ENCODE peak calls at places on chromosomes 2 and 18, in four cellular contexts. I, Q, V and S are unnamed samples.

GRCh38 chr2:56127013-56127772 is 56.6 kb upstream of the CCDC85A start:
- DNase-seq in I (no peak), Q (no peak), V (no peak), S (no peak)

GRCh38 chr2:179263460-179264237 is 983 bp downstream of the SESTD1 start:
- DNase-seq in I (peak), Q (no peak), V (peak), S (peak)

GRCh38 chr2:165120740-165121467 is 82.9 kb downstream of the SCN3A start:
- DNase-seq in I (no peak), Q (no peak), V (no peak), S (no peak)

GRCh38 chr18:8982416-8983183 is 119.9 kb upstream of the NDUFV2 start:
- DNase-seq in I (peak), Q (no peak), V (no peak), S (peak)

GRCh38 chr2:197599285-197599965 is 76.0 kb downstream of the RFTN2 start:
- DNase-seq in I (peak), Q (no peak), V (no peak), S (peak)

GRCh38 chr18:77098554-77099174 is 33.9 kb downstream of the MBP start:
- DNase-seq in I (no peak), Q (no peak), V (no peak), S (no peak)

GRCh38 chr2:173741715-173742114 is 223.5 kb downstream of the SP3 start:
- DNase-seq in I (no peak), Q (no peak), V (no peak), S (no peak)

GRCh38 chr2:63888490-63889402 is 47.0 kb downstream of the UGP2 start:
- DNase-seq in I (peak), Q (peak), V (no peak), S (peak)

GRCh38 chr2:24958411-24958935 is 13.3 kb downstream of the DNAJC27 start:
- DNase-seq in I (no peak), Q (no peak), V (no peak), S (no peak)

GRCh38 chr2:197229509-197230458 is 80.8 kb downstream of the ANKRD44 start:
- DNase-seq in I (no peak), Q (no peak), V (no peak), S (peak)

GRCh38 chr2:7639476-7639875 is 722.3 kb downstream of the RNF144A start:
- DNase-seq in I (no peak), Q (no peak), V (no peak), S (no peak)

GRCh38 chr2:85811850-85812735 is 58.3 kb downstream of the ATOH8 start:
- DNase-seq in I (no peak), Q (no peak), V (no peak), S (no peak)

GRCh38 chr2:53594586-53594918 is 173.1 kb upstream of the CHAC2 start:
- DNase-seq in I (no peak), Q (no peak), V (no peak), S (no peak)

GRCh38 chr2:6452702-6453481 is 412.8 kb downstream of the CMPK2 start:
- DNase-seq in I (no peak), Q (no peak), V (no peak), S (peak)

GRCh38 chr2:165203689-165204559 is at the start of gene SCN3A:
- DNase-seq in I (peak), Q (no peak), V (no peak), S (peak)

GRCh38 chr18:77124452-77124922 is 8.1 kb downstream of the MBP start:
- DNase-seq in I (no peak), Q (peak), V (no peak), S (no peak)

GRCh38 chr2:150811259-150811912 is 323.9 kb upstream of the RND3 start:
- DNase-seq in I (no peak), Q (no peak), V (no peak), S (peak)

GRCh38 chr18:73691118-73691517 is 456.5 kb downstream of the FBXO15 start:
- DNase-seq in I (no peak), Q (no peak), V (no peak), S (peak)

GRCh38 chr2:53715568-53715967 is 52.0 kb upstream of the CHAC2 start:
- DNase-seq in I (peak), Q (no peak), V (no peak), S (no peak)

GRCh38 chr2:166539340-166540162 is 45.5 kb upstream of the SCN7A start:
- DNase-seq in I (peak), Q (peak), V (no peak), S (peak)

GRCh38 chr2:139550341-139550740 is 770.2 kb upstream of the NXPH2 start:
- DNase-seq in I (no peak), Q (no peak), V (no peak), S (no peak)

GRCh38 chr18:37402735-37403099 is 162.9 kb downstream of the CELF4 start:
- DNase-seq in I (no peak), Q (no peak), V (no peak), S (no peak)

DNA sequence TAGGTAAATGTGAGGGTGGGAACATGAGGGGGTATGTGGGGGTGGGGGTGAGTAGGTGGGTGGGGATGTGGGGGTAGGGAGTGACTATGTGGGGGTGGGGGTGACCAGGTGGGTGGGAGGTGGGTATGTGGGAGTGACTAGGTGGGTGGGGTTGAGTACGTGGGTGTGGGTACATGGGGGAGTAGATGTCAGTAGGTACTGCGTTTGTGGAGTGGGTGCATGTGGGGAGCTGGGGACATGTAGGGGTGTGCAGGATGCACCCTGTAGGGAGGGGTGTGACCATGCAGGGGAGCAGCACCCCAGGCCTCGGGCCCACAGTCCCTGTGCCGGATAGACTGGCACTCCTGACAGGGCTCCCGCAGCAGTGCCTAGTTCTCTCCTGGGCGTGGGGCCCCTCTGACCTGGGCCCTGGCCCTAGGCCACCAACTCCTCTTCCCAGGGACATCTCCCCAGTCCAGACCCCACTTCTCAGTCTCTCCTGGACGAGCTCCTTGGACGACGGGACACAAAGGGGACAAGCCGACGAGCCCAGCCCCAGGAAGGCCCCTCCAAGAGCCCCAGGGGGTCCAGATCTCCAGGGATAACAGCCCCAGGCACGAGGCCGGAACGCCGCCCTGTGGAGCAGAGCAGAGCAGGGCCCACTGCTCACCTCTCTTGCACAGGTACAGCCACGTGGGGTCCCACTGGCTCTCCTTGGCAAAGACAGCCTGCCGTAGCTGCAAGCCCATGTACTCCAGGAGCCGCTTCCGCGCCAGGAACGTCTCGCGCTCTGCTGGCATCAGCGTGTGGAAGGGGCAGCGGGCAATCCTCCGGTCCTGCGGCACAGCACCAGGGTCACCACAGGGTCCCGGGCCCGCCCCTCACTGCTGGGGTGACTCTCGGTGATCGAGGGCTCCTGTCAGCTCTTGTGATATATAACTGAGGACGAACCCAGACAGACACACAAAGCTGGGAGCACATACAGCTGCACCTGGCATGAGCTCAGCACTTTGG is 58.2 kb downstream of the ANKMY1 start:
- DNase-seq in I (no peak), Q (no peak), V (no peak), S (no peak)
- TF ChIP-seq CHD1 in I (no peak), Q (no peak), V (no peak), S (no peak)

GRCh38 chr2:12320027-12320734 is 396.6 kb upstream of the TRIB2 start:
- DNase-seq in I (no peak), Q (no peak), V (no peak), S (peak)

GRCh38 chr2:12318427-12319057 is 398.2 kb upstream of the TRIB2 start:
- DNase-seq in I (no peak), Q (no peak), V (no peak), S (peak)

GRCh38 chr2:12321886-12322285 is 394.9 kb upstream of the TRIB2 start:
- DNase-seq in I (no peak), Q (no peak), V (no peak), S (peak)

GRCh38 chr2:12317853-12318426 is 398.8 kb upstream of the TRIB2 start:
- DNase-seq in I (no peak), Q (no peak), V (no peak), S (peak)

DNA sequence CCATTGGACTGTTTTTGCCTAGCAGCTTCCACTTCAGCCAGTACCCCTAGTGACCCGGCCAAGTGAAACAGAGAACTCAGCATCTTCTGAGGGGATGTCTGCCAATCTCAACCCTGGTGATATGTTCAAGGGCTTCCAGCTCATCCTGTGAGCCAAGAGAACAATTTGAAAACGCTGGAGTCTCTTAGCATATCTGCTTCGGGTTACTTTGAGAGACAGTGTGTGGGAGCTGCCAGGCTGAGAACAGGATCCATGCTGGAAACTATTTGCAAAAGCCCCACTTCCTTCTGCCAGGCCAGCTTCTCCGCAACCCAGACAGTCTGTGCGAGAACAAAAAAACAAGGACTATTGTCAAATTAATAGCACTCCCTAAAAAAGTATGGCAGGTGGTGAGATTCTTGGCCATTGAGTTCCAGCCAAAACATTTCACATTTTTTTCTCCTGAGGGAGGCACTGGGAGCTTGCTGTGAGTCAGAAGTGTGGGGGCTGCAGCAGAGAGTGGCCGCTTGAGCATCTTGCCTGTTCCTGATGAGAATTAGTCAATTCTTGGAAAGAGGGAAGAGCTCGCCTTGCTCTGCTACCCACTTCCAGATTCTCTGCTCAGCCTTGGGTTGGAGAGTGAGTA is 395.6 kb upstream of the TRIB2 start:
- DNase-seq in I (peak), Q (no peak), V (no peak), S (peak)
- TF ChIP-seq CHD1 in I (no peak), Q (no peak), V (no peak), S (no peak)

GRCh38 chr2:19738707-19739106 is 163.1 kb downstream of the TTC32 start:
- DNase-seq in I (no peak), Q (no peak), V (no peak), S (peak)
- TF ChIP-seq CHD1 in I (no peak), Q (no peak), V (no peak), S (no peak)

GRCh38 chr2:176555112-176555511 is 285.9 kb downstream of the MTX2 start:
- DNase-seq in I (no peak), Q (no peak), V (no peak), S (no peak)

GRCh38 chr2:176552456-176553135 is 283.4 kb downstream of the MTX2 start:
- DNase-seq in I (no peak), Q (no peak), V (no peak), S (peak)

GRCh38 chr2:176553685-176554106 is 284.5 kb downstream of the MTX2 start:
- DNase-seq in I (no peak), Q (no peak), V (peak), S (peak)

GRCh38 chr2:176555781-176556180 is 286.5 kb downstream of the MTX2 start:
- DNase-seq in I (no peak), Q (no peak), V (peak), S (no peak)

DNA sequence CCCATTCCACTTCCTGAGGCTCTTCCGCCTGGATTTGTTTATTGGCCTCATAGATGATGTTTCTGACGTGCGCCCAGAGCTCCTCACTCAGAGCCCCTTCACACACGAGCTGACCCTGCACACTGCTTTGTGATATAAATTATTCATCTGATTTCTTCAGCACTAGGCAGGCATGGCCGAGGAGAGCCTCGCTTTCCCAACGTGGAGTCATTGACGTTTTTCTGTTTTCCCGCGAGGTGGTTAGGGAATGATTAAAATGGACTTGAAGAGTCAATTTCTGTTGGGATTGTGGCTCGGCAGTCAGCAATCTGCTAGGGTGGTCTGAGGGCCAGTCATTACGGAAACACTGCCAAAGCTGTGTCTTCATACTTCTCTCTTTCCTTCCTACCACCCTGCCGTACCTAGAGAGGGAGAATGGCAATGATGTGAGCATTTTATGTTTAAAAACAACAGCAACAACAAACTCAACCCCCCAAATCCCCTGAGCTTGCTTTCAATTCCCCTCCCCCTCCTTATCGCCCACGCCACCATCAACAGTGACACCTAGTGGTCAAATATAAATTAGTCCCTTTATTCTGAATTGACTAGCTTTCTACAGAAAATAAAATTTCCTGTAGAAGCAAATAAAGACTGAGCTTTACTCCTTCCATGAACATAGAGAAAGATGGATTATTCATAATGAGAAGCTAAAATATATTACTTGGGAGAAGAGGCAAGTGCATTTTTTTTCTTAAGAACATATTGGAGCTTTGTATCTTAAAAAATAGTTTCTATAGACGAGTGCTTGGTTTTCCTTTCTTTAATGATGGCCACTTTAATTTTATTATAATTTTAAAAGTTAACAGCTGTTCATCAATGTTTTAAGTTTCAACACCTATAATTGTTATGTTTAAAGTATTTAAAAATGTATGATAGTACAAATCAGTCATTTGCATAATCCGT is 285.1 kb downstream of the MTX2 start:
- DNase-seq in I (peak), Q (peak), V (peak), S (peak)
- TF ChIP-seq CHD1 in I (no peak), Q (no peak), V (no peak), S (no peak)

DNA sequence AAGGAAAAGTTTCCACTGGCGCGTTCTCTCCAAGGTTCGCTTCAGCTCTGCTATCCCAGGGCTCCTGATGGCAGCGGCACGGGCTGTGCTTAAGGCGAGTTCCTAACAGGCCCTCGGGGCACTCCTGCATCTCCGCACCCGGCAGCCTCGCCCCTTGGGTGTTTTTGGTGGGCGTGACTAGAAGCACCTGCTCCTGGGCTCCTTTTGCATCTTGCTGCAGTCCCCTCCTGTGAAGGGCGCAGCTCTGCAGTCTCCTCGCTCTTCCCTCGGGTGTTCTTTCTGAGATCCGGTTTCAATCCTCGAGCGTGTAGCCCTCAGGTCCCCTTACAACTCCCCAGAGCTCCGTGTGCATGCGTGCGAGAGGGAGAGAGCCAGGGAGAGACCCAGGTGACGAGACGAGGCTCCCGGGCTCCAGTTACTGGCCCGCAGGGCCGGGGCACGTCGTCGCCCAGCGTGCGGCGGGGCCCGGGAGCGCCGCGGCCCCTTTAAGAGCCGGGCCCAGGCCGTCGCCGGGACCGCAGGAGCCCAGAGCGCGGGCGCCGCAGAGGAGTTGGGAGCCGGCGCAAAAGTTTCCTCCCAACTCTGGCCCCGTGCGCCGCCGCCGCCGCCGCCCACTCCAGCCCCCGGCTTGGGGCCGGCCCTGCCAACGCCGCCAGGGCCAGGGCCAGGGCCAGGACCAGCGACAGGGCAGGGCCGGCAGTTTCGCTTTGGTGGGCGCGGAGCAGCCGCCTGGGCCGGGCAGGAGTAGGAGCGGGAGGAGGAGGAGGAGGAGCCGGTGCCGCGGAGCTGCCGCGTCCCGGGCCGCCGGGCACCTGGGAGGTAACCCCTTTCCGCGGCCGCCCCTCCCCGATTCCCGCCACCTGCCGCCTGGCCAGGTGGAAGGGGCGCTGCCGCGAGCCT is at the start of gene PARD3B:
- DNase-seq in I (peak), Q (no peak), V (peak), S (peak)
- TF ChIP-seq CHD1 in I (no peak), Q (no peak), V (no peak), S (peak)

GRCh38 chr18:46434629-46435028 is 222.4 kb downstream of the LOXHD1 start:
- DNase-seq in I (no peak), Q (no peak), V (no peak), S (no peak)
- TF ChIP-seq CHD1 in I (no peak), Q (no peak), V (no peak), S (no peak)